ENCODE peak calls at places on chromosomes 1 and 21, in five cellular contexts. One of them, this sample, is unnamed.
A peak's percentile ranks its signal among the peaks of the same experiment; 100 is the strongest.

GRCh38 chr1:19338323-19338762 is 26.2 kb downstream of the SLC66A1 start:
- DNase-seq in AG04449: no peak
- DNase-seq in pancreas: no peak
- DNase-seq in stomach: no peak
- DNase-seq in lower lobe of right lung: no peak
- DNase-seq in this sample: no peak

GRCh38 chr1:222331765-222332164 is 216.1 kb downstream of the HHIPL2 start:
- DNase-seq in AG04449: no peak
- DNase-seq in pancreas: no peak
- DNase-seq in stomach: no peak
- DNase-seq in lower lobe of right lung: no peak
- DNase-seq in this sample: no peak

GRCh38 chr1:89938171-89939055 is 56.5 kb upstream of the ZNF326 start:
- DNase-seq in lower lobe of right lung: no peak
- DNase-seq in stomach: no peak
- DNase-seq in AG04449: no peak
- DNase-seq in pancreas: no peak
- DNase-seq in this sample: no peak

GRCh38 chr21:34116569-34116968 is 43.2 kb downstream of the MRPS6 start:
- DNase-seq in stomach: no peak
- DNase-seq in AG04449: no peak
- DNase-seq in pancreas: no peak
- DNase-seq in lower lobe of right lung: no peak
- DNase-seq in this sample: peak; percentile 48

GRCh38 chr1:15219280-15220023 is 27.6 kb upstream of the FHAD1 start:
- DNase-seq in pancreas: no peak
- DNase-seq in lower lobe of right lung: no peak
- DNase-seq in AG04449: no peak
- DNase-seq in stomach: no peak
- DNase-seq in this sample: no peak

GRCh38 chr1:110049801-110050601 is 15.6 kb downstream of the STRIP1 start:
- DNase-seq in lower lobe of right lung: no peak
- DNase-seq in pancreas: no peak
- DNase-seq in AG04449: no peak
- DNase-seq in stomach: no peak
- DNase-seq in this sample: no peak

GRCh38 chr1:219702551-219703215 is 89.8 kb upstream of the ZC3H11B start:
- DNase-seq in AG04449: no peak
- DNase-seq in lower lobe of right lung: no peak
- DNase-seq in stomach: no peak
- DNase-seq in pancreas: no peak
- DNase-seq in this sample: no peak

GRCh38 chr1:23727362-23727811 is 15.9 kb upstream of the ELOA start:
- DNase-seq in AG04449: no peak
- DNase-seq in stomach: peak; percentile 85
- DNase-seq in lower lobe of right lung: peak; percentile 92
- DNase-seq in pancreas: peak; percentile 79
- DNase-seq in this sample: peak; percentile 43

GRCh38 chr1:61254629-61255323 is 172.4 kb downstream of the NFIA start:
- DNase-seq in pancreas: peak; percentile 24
- DNase-seq in lower lobe of right lung: no peak
- DNase-seq in AG04449: no peak
- DNase-seq in stomach: no peak
- DNase-seq in this sample: no peak

GRCh38 chr1:17892851-17893250 is 137.7 kb downstream of the ACTL8 start:
- DNase-seq in stomach: no peak
- DNase-seq in lower lobe of right lung: no peak
- DNase-seq in AG04449: no peak
- DNase-seq in pancreas: no peak
- DNase-seq in this sample: no peak

GRCh38 chr1:11920239-11920903 is 5.9 kb downstream of the KIAA2013 start:
- DNase-seq in stomach: peak; percentile 52
- DNase-seq in lower lobe of right lung: no peak
- DNase-seq in pancreas: no peak
- DNase-seq in AG04449: no peak
- DNase-seq in this sample: no peak

GRCh38 chr1:47963568-47963973 is 33.6 kb downstream of the TRABD2B start:
- DNase-seq in lower lobe of right lung: no peak
- DNase-seq in stomach: no peak
- DNase-seq in AG04449: no peak
- DNase-seq in pancreas: no peak
- DNase-seq in this sample: no peak

GRCh38 chr1:183761871-183762270 is 43.0 kb upstream of the RGL1 start:
- DNase-seq in lower lobe of right lung: no peak
- DNase-seq in AG04449: peak; percentile 12
- DNase-seq in stomach: no peak
- DNase-seq in pancreas: no peak
- DNase-seq in this sample: no peak

GRCh38 chr1:210687582-210688279 is 359.0 kb downstream of the HHAT start:
- DNase-seq in stomach: no peak
- DNase-seq in pancreas: no peak
- DNase-seq in lower lobe of right lung: no peak
- DNase-seq in AG04449: no peak
- DNase-seq in this sample: no peak

GRCh38 chr1:30225336-30225735 is 498.0 kb downstream of the MATN1 start:
- DNase-seq in pancreas: no peak
- DNase-seq in AG04449: no peak
- DNase-seq in stomach: no peak
- DNase-seq in lower lobe of right lung: no peak
- DNase-seq in this sample: no peak

GRCh38 chr1:246317723-246318359 is 189.2 kb downstream of the SMYD3 start:
- DNase-seq in pancreas: no peak
- DNase-seq in stomach: no peak
- DNase-seq in lower lobe of right lung: no peak
- DNase-seq in AG04449: no peak
- DNase-seq in this sample: no peak

GRCh38 chr21:39444406-39445145 is 1.0 kb downstream of the LCA5L start:
- DNase-seq in pancreas: no peak
- DNase-seq in AG04449: no peak
- DNase-seq in stomach: no peak
- DNase-seq in lower lobe of right lung: no peak
- DNase-seq in this sample: no peak

GRCh38 chr1:199490804-199491527 is 536.5 kb upstream of the NR5A2 start:
- DNase-seq in AG04449: peak; percentile 0
- DNase-seq in stomach: no peak
- DNase-seq in lower lobe of right lung: no peak
- DNase-seq in pancreas: no peak
- DNase-seq in this sample: no peak

GRCh38 chr1:58785424-58786058 is 1.7 kb upstream of the JUN start:
- DNase-seq in lower lobe of right lung: peak; percentile 80
- DNase-seq in pancreas: peak; percentile 81
- DNase-seq in AG04449: no peak
- DNase-seq in stomach: peak; percentile 82
- DNase-seq in this sample: peak; percentile 65

GRCh38 chr1:111904478-111905218 is 84.8 kb downstream of the KCND3 start:
- DNase-seq in lower lobe of right lung: no peak
- DNase-seq in AG04449: no peak
- DNase-seq in stomach: no peak
- DNase-seq in pancreas: no peak
- DNase-seq in this sample: no peak
- H3K4me3 ChIP-seq in lower lobe of right lung: no peak overlapping the region
- H3K4me3 ChIP-seq in AG04449: no peak overlapping the region
- H3K4me3 ChIP-seq in stomach: no peak overlapping the region
- H3K4me3 ChIP-seq in pancreas: no peak overlapping the region
- H3K4me3 ChIP-seq in this sample: no peak overlapping the region

GRCh38 chr1:2210084-2210653 is 15.6 kb upstream of the FAAP20 start:
- DNase-seq in pancreas: peak; percentile 17
- DNase-seq in stomach: no peak
- DNase-seq in lower lobe of right lung: no peak
- DNase-seq in AG04449: no peak
- DNase-seq in this sample: no peak

GRCh38 chr1:2206813-2207488 is 12.4 kb upstream of the FAAP20 start:
- DNase-seq in pancreas: peak; percentile 38
- DNase-seq in AG04449: no peak
- DNase-seq in lower lobe of right lung: no peak
- DNase-seq in stomach: no peak
- DNase-seq in this sample: peak; percentile 51

GRCh38 chr1:2209400-2210083 is 15.0 kb upstream of the FAAP20 start:
- DNase-seq in pancreas: no peak
- DNase-seq in AG04449: no peak
- DNase-seq in lower lobe of right lung: no peak
- DNase-seq in stomach: no peak
- DNase-seq in this sample: peak; percentile 29

GRCh38 chr1:2210786-2211185 is 16.2 kb upstream of the FAAP20 start:
- DNase-seq in AG04449: no peak
- DNase-seq in stomach: no peak
- DNase-seq in lower lobe of right lung: no peak
- DNase-seq in pancreas: no peak
- DNase-seq in this sample: peak; percentile 27

DNA sequence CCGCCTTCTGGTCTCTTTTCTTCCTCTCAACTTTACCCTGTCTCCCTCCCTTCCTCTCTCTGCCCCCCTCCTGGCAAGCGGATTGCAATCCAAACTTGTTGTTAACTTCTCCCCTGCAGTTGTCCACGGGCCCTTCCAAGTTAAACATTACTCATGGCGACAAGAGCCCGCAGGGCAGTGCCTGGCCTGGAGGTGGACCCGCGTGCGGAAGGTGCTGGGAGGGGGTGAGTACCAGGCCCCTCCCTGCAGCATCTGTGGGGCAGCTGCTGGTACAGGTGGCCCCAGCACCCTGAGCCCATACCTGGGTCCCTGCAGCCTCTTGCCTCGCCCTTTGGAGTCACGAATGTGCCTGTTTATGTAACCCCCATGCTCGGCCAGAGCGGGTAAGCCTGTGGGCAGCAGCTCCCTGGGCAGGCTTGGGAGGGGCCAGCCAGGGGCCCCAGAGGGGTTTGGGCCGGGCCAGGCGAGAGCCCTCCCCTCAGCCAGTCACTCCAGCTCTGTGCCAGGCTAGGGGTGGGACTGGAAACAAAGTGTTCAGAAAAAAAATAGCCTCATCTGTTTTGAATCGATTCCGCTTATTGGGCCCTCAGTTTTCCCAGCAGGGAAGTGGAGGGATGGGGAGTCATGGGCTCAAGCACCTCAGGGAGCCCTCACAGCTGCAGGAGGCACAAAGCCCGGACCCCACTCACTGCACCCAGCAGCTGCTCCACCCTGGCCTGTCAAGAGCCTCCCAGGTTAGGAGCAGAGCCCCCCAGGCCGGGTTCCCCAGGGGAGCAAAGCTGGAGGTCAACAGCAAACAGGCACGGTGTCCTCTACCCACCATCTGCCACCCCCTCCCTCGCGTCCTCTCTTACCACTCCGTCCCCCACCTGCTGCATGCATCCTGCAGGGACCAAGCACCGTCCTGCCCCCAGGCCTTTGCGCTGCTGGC is 14.0 kb upstream of the FAAP20 start:
- DNase-seq in stomach: peak; percentile 88
- DNase-seq in pancreas: peak; percentile 84
- DNase-seq in AG04449: peak; percentile 77
- DNase-seq in lower lobe of right lung: peak; percentile 86
- DNase-seq in this sample: peak; percentile 71
- H3K4me3 ChIP-seq in stomach: no peak overlapping the region
- H3K4me3 ChIP-seq in pancreas: no peak overlapping the region
- H3K4me3 ChIP-seq in AG04449: peak overlapping the region; percentile 32
- H3K4me3 ChIP-seq in lower lobe of right lung: peak overlapping the region; percentile 6
- H3K4me3 ChIP-seq in this sample: no peak overlapping the region

GRCh38 chr21:31342328-31342727 is 1.7 kb downstream of the TIAM1 start:
- DNase-seq in pancreas: no peak
- DNase-seq in stomach: no peak
- DNase-seq in lower lobe of right lung: no peak
- DNase-seq in AG04449: no peak
- DNase-seq in this sample: no peak

GRCh38 chr21:31346256-31346821 is 2.3 kb upstream of the TIAM1 start:
- DNase-seq in AG04449: peak; percentile 33
- DNase-seq in lower lobe of right lung: no peak
- DNase-seq in pancreas: no peak
- DNase-seq in stomach: no peak
- DNase-seq in this sample: no peak

GRCh38 chr21:31343030-31343510 is 991 bp downstream of the TIAM1 start:
- DNase-seq in pancreas: no peak
- DNase-seq in AG04449: no peak
- DNase-seq in stomach: no peak
- DNase-seq in lower lobe of right lung: no peak
- DNase-seq in this sample: no peak

GRCh38 chr21:31340942-31341487 is 3.0 kb downstream of the TIAM1 start:
- DNase-seq in lower lobe of right lung: no peak
- DNase-seq in AG04449: no peak
- DNase-seq in stomach: no peak
- DNase-seq in pancreas: no peak
- DNase-seq in this sample: no peak

GRCh38 chr21:31343680-31344480 is at the start of gene TIAM1:
- DNase-seq in lower lobe of right lung: peak; percentile 77
- DNase-seq in pancreas: peak; percentile 37
- DNase-seq in AG04449: peak; percentile 23
- DNase-seq in stomach: peak; percentile 43
- DNase-seq in this sample: peak; percentile 43
- H3K4me3 ChIP-seq in lower lobe of right lung: peak within 1 kb of the TSS; percentile 51
- H3K4me3 ChIP-seq in pancreas: peak within 1 kb of the TSS; percentile 0
- H3K4me3 ChIP-seq in AG04449: peak within 1 kb of the TSS; percentile 75
- H3K4me3 ChIP-seq in stomach: peak within 1 kb of the TSS; percentile 48
- H3K4me3 ChIP-seq in this sample: no peak within 1 kb of the TSS

GRCh38 chr1:155070721-155071556 is 7.4 kb downstream of the EFNA4 start:
- DNase-seq in stomach: peak; percentile 83
- DNase-seq in pancreas: no peak
- DNase-seq in AG04449: no peak
- DNase-seq in lower lobe of right lung: peak; percentile 89
- DNase-seq in this sample: peak; percentile 91
- H3K4me3 ChIP-seq in stomach: peak overlapping the region; percentile 36
- H3K4me3 ChIP-seq in pancreas: peak overlapping the region; percentile 1
- H3K4me3 ChIP-seq in AG04449: peak overlapping the region; percentile 44
- H3K4me3 ChIP-seq in lower lobe of right lung: peak overlapping the region; percentile 55
- H3K4me3 ChIP-seq in this sample: peak overlapping the region; percentile 9